ENCODE peak calls at places on chromosomes 3 and 15, in nine cellular contexts. A, F, P, O, X, K, S, D and W are unnamed samples.

GRCh38 chr3:161475905-161476304 is 20.7 kb upstream of the OTOL1 start:
- DNase-seq in A (no peak), F (no peak), P (no peak), O (peak), X (no peak), K (no peak), S (no peak), D (peak), W (peak)

GRCh38 chr3:42562047-42562907 is 19.5 kb downstream of the SEC22C start:
- DNase-seq in A (no peak), F (no peak), P (no peak), O (no peak), X (no peak), K (no peak), S (no peak), D (no peak), W (no peak)

GRCh38 chr3:46898321-46899150 is 21.0 kb downstream of the PTH1R start:
- DNase-seq in A (no peak), F (no peak), P (peak), O (no peak), X (no peak), K (no peak), S (no peak), D (no peak), W (no peak)

GRCh38 chr3:4476507-4476906 is 9.4 kb upstream of the SUMF1 start:
- DNase-seq in A (no peak), F (no peak), P (no peak), O (peak), X (no peak), K (no peak), S (no peak), D (no peak), W (no peak)

GRCh38 chr15:78018968-78019644 is 58.4 kb downstream of the TBC1D2B start:
- DNase-seq in A (no peak), F (no peak), P (no peak), O (no peak), X (no peak), K (no peak), S (no peak), D (no peak), W (no peak)

GRCh38 chr3:54191220-54191619 is 68.9 kb downstream of the CACNA2D3 start:
- DNase-seq in A (no peak), F (no peak), P (no peak), O (no peak), X (no peak), K (no peak), S (no peak), D (no peak), W (no peak)

GRCh38 chr15:88218557-88219214 is 37.9 kb downstream of the NTRK3 start:
- DNase-seq in A (no peak), F (no peak), P (no peak), O (no peak), X (peak), K (no peak), S (no peak), D (no peak), W (no peak)

GRCh38 chr3:127449489-127450212 is 140.9 kb downstream of the TPRA1 start:
- DNase-seq in A (peak), F (no peak), P (no peak), O (no peak), X (no peak), K (no peak), S (no peak), D (no peak), W (no peak)

GRCh38 chr3:27927882-27928281 is 205.8 kb upstream of the EOMES start:
- DNase-seq in A (no peak), F (no peak), P (no peak), O (no peak), X (no peak), K (no peak), S (no peak), D (no peak), W (no peak)

GRCh38 chr3:54538346-54538745 is 389.5 kb downstream of the LRTM1 start:
- DNase-seq in A (no peak), F (no peak), P (no peak), O (no peak), X (no peak), K (no peak), S (no peak), D (no peak), W (no peak)

GRCh38 chr3:61912158-61912557 is 350.8 kb downstream of the PTPRG start:
- DNase-seq in A (no peak), F (no peak), P (no peak), O (no peak), X (no peak), K (no peak), S (no peak), D (no peak), W (no peak)

GRCh38 chr3:104951426-104951825 is 415.3 kb upstream of the ALCAM start:
- DNase-seq in A (no peak), F (no peak), P (no peak), O (peak), X (no peak), K (no peak), S (no peak), D (no peak), W (no peak)

GRCh38 chr3:178392553-178392952 is 143.7 kb upstream of the KCNMB2 start:
- DNase-seq in A (no peak), F (no peak), P (no peak), O (peak), X (peak), K (no peak), S (no peak), D (no peak), W (no peak)

GRCh38 chr3:185335799-185336198 is 27.1 kb upstream of the MAP3K13 start:
- DNase-seq in A (no peak), F (no peak), P (no peak), O (peak), X (peak), K (no peak), S (no peak), D (no peak), W (peak)

GRCh38 chr3:177446160-177446559 is 248.9 kb upstream of the TBL1XR1 start:
- DNase-seq in A (no peak), F (peak), P (no peak), O (no peak), X (no peak), K (no peak), S (no peak), D (no peak), W (no peak)

GRCh38 chr15:58203537-58203936 is 65.4 kb downstream of the AQP9 start:
- DNase-seq in A (no peak), F (no peak), P (no peak), O (peak), X (peak), K (peak), S (peak), D (peak), W (no peak)

GRCh38 chr15:31843426-31844055 is 186.8 kb upstream of the CHRNA7 start:
- DNase-seq in A (no peak), F (no peak), P (peak), O (no peak), X (no peak), K (no peak), S (no peak), D (no peak), W (no peak)

GRCh38 chr15:48522911-48523310 is 122.6 kb downstream of the FBN1 start:
- DNase-seq in A (no peak), F (no peak), P (no peak), O (peak), X (no peak), K (no peak), S (no peak), D (no peak), W (no peak)

GRCh38 chr3:169966951-169967915 is 626 bp downstream of the SEC62 start:
- DNase-seq in A (peak), F (no peak), P (peak), O (peak), X (peak), K (peak), S (peak), D (peak), W (no peak)

GRCh38 chr3:188635258-188636038 is 481.5 kb downstream of the LPP start:
- DNase-seq in A (no peak), F (no peak), P (no peak), O (peak), X (peak), K (no peak), S (no peak), D (no peak), W (no peak)

GRCh38 chr3:42159706-42160472 is 68.7 kb downstream of the TRAK1 start:
- DNase-seq in A (peak), F (peak), P (no peak), O (no peak), X (peak), K (no peak), S (no peak), D (no peak), W (no peak)

GRCh38 chr15:29618586-29618985 is 203.7 kb downstream of the TJP1 start:
- DNase-seq in A (no peak), F (no peak), P (no peak), O (no peak), X (no peak), K (no peak), S (no peak), D (no peak), W (no peak)

GRCh38 chr15:50506121-50506520 is 40.3 kb downstream of the USP50 start:
- DNase-seq in A (no peak), F (no peak), P (no peak), O (no peak), X (no peak), K (no peak), S (no peak), D (peak), W (no peak)

GRCh38 chr3:170324962-170325361 is 32.6 kb upstream of the SKIL start:
- DNase-seq in A (no peak), F (no peak), P (no peak), O (no peak), X (no peak), K (no peak), S (no peak), D (no peak), W (no peak)

GRCh38 chr3:40869013-40869412 is 330.3 kb upstream of the CTNNB1 start:
- DNase-seq in A (no peak), F (no peak), P (no peak), O (no peak), X (no peak), K (no peak), S (no peak), D (no peak), W (no peak)

GRCh38 chr3:53044371-53045106 is 1.3 kb downstream of the SFMBT1 start:
- DNase-seq in A (peak), F (peak), P (no peak), O (peak), X (peak), K (no peak), S (no peak), D (peak), W (peak)

GRCh38 chr3:66376568-66376967 is 124.3 kb downstream of the LRIG1 start:
- DNase-seq in A (no peak), F (peak), P (no peak), O (peak), X (peak), K (peak), S (no peak), D (peak), W (peak)

GRCh38 chr15:51051776-51052175 is 42.9 kb downstream of the TNFAIP8L3 start:
- DNase-seq in A (no peak), F (peak), P (no peak), O (peak), X (peak), K (no peak), S (no peak), D (peak), W (no peak)

GRCh38 chr3:5011555-5012256 is 32.5 kb downstream of the BHLHE40 start:
- DNase-seq in A (no peak), F (no peak), P (no peak), O (no peak), X (no peak), K (no peak), S (no peak), D (no peak), W (no peak)

GRCh38 chr3:170359178-170359704 is 1.7 kb downstream of the SKIL start:
- DNase-seq in A (no peak), F (no peak), P (no peak), O (peak), X (no peak), K (no peak), S (no peak), D (no peak), W (no peak)

GRCh38 chr3:51938780-51939425 is 2.8 kb downstream of the RRP9 start:
- DNase-seq in A (peak), F (no peak), P (no peak), O (no peak), X (no peak), K (no peak), S (no peak), D (peak), W (no peak)

GRCh38 chr15:25739687-25740121 is 123.4 kb downstream of the ATP10A start:
- DNase-seq in A (no peak), F (no peak), P (no peak), O (peak), X (peak), K (peak), S (peak), D (no peak), W (no peak)

GRCh38 chr15:39584662-39585393 is 3.9 kb downstream of the THBS1 start:
- DNase-seq in A (no peak), F (no peak), P (no peak), O (no peak), X (peak), K (no peak), S (no peak), D (no peak), W (no peak)

GRCh38 chr3:172467170-172467824 is 19.0 kb upstream of the GHSR start:
- DNase-seq in A (no peak), F (no peak), P (no peak), O (peak), X (peak), K (peak), S (no peak), D (no peak), W (peak)

GRCh38 chr3:64084640-64085039 is 61.3 kb upstream of the PSMD6 start:
- DNase-seq in A (no peak), F (no peak), P (no peak), O (peak), X (peak), K (peak), S (peak), D (no peak), W (peak)

GRCh38 chr15:67850995-67851535 is 11.2 kb upstream of the RNU6-1 start:
- DNase-seq in A (no peak), F (no peak), P (no peak), O (no peak), X (peak), K (no peak), S (no peak), D (peak), W (no peak)

GRCh38 chr3:112293368-112294321 is at the start of gene SLC9C1:
- DNase-seq in A (no peak), F (peak), P (no peak), O (peak), X (peak), K (peak), S (peak), D (peak), W (peak)

DNA sequence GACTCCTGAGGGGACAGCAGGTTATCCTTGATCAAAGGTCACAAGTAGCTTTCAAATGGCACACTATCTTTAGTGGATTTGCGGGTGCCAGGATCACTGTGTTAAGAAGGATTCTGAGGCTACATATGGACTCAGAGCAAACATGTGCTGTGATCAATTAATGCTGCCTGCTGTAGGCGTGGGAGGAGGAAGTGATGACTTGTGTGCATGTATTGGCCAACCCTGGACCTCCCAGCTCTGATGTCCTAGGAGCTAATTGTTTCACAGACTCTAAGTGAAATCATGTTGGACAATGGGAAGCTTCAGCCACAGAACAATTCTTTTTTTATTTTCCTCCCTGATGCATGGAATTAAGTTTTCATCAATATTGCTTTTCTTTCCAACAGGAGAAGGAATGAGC is 24.4 kb downstream of the FAH start:
- DNase-seq in A (no peak), F (no peak), P (no peak), O (no peak), X (peak), K (no peak), S (no peak), D (no peak), W (no peak)
- H3K4me3 ChIP-seq in A (no peak), F (no peak), P (no peak), O (no peak), X (no peak), K (no peak), S (no peak), D (no peak), W (no peak)

DNA sequence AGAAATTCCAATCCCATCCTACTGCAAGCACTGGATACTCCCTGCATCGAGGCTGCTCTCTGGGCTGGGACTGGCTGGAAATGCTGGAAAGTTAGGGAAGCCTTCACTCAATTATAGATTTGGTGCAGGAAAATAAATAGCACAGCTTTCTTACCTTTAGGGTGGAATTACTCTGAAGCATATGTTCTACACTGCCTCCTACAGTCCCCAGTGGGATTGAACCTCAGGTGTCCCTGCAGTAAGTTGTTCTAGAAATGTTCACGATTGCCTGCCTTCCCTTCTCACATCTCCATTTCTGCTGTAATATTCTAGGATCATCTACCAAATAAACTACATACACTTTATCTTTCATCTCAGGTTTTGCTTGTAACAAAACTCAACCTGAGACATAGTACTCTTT is 536.7 kb upstream of the LMCD1 start:
- DNase-seq in A (no peak), F (no peak), P (no peak), O (no peak), X (no peak), K (no peak), S (no peak), D (no peak), W (no peak)
- TF ChIP-seq CTCF in A (no peak), F (no peak), P (no peak), O (no peak), X (no peak), K (no peak), S (no peak), D (no peak), W (peak)

DNA sequence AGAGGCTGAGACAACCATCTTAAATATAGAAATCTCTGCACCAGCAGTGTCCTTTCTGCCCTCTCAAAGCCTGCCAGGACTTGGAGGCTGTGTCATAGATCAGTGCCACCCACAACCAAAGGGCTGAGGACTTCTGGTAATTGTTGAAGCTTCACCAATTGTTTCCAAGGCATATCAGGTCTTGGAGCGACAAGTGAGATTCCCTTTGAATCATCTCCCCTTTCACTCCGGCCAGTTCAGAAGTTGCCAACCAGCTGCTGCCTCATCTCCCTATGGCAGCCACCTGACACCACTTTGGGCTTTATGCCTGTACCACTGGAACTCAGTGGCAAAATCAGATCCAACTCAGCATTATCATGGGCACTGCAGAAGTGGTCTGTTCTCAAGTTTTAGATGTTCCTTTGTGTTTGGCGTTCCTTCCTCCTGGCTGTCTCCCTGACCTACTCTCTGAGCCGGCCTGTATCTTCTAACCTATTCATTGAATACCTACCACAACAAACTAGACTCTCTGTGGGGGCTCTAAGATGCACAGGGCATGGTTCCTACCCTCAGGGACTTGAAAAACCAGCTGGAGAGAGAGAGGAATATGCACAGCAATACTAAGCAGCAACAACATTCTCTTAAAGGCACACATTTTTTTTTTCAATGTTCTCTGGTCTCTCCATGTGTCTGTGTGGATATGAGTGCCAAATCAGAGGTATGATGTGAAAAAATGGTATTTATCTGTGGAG is 90.8 kb upstream of the PFN2 start:
- DNase-seq in A (no peak), F (no peak), P (no peak), O (no peak), X (no peak), K (no peak), S (no peak), D (no peak), W (no peak)
- H3K4me3 ChIP-seq in A (no peak), F (no peak), P (no peak), O (no peak), X (no peak), K (no peak), S (no peak), D (no peak), W (no peak)

DNA sequence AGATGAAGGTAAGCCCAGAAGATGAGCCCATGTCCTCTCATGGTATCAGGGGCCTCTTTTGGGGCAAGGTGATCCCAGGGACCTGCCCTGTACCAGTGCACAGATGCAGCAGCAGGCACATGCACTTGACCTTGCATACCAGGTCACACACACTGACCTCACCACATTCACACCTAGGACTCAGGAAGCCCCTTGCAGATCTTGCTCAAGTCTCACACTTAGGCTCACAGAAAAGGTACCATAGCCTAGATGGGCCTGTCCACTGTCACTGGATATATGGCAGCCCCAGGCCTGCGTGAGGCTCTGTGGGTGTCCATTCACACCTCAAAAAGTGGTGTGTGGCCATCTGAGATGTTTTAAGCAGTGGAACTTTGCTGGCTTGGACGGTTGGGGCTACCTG is 58.7 kb downstream of the CACNA2D2 start:
- DNase-seq in A (no peak), F (no peak), P (no peak), O (no peak), X (no peak), K (no peak), S (no peak), D (no peak), W (no peak)
- TF ChIP-seq CTCF in A (no peak), F (no peak), P (no peak), O (no peak), X (no peak), K (no peak), S (no peak), D (no peak), W (no peak)

GRCh38 chr3:108546249-108546648 is 35.9 kb upstream of the MYH15 start:
- DNase-seq in A (no peak), F (no peak), P (no peak), O (peak), X (no peak), K (no peak), S (no peak), D (no peak), W (no peak)
- H3K4me3 ChIP-seq in A (no peak), F (no peak), P (no peak), O (no peak), X (no peak), K (no peak), S (no peak), D (no peak), W (peak)

GRCh38 chr3:48372862-48373435 is 930 bp downstream of the FBXW12 start:
- DNase-seq in A (no peak), F (no peak), P (no peak), O (no peak), X (no peak), K (no peak), S (no peak), D (no peak), W (no peak)
- TF ChIP-seq CTCF in A (no peak), F (no peak), P (no peak), O (no peak), X (no peak), K (no peak), S (no peak), D (no peak), W (no peak)

DNA sequence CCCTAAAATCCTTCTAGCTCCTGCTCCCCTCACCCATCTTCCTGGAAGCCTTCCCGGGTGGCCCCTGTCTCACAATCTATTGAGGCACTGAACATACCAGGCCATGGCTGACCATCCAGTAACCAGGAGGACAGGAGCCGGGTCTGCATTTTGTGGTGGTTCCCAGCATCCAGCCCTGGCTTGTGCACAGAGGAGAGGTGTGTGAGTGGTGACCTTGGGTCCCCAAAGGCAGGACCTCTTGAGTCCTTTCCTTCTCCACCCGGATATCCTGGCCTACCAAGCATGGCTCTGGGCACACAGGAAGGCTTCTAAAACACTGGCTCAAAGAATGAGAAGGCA is 7.8 kb downstream of the CSK start:
- DNase-seq in A (no peak), F (no peak), P (no peak), O (no peak), X (no peak), K (no peak), S (no peak), D (no peak), W (no peak)
- H3K4me3 ChIP-seq in A (peak), F (no peak), P (peak), O (no peak), X (no peak), K (no peak), S (no peak), D (no peak), W (no peak)